ENCODE peak calls at places on chromosomes 4 and X, in ten cellular contexts. C is lower leg skin, J is H1, P is uterus, O is sigmoid colon, V is Peyer's patch, K is A549, Y is body of pancreas, B is heart left ventricle, L is stomach. F is an unnamed sample.

GRCh38 chrX:2819345-2820130 is 9.2 kb upstream of the GYG2 start:
- DNase-seq in O (no peak), K (peak), J (no peak), C (no peak), B (no peak), V (no peak), L (no peak), Y (no peak), P (no peak), F (no peak)

GRCh38 chrX:133401539-133401938 is 13.8 kb downstream of the GPC4 start:
- DNase-seq in V (no peak), O (no peak), C (no peak), J (no peak), P (no peak), K (no peak), L (no peak), Y (no peak), B (no peak), F (no peak)

GRCh38 chrX:84735025-84735424 is 232.8 kb upstream of the HDX start:
- DNase-seq in Y (no peak), O (no peak), C (no peak), P (no peak), V (no peak), L (no peak), K (no peak), B (no peak), J (no peak), F (no peak)

GRCh38 chrX:30495468-30495867 is 82.1 kb downstream of the TASL start:
- DNase-seq in P (no peak), Y (no peak), C (no peak), B (no peak), K (no peak), V (no peak), J (no peak), L (no peak), O (no peak), F (no peak)

GRCh38 chrX:17242470-17242869 is 132.5 kb upstream of the NHS start:
- DNase-seq in P (no peak), O (no peak), L (peak), J (peak), V (no peak), K (peak), Y (peak), B (peak), C (peak), F (peak)

GRCh38 chr4:163473576-163473975 is at the start of gene TKTL2:
- DNase-seq in L (no peak), Y (no peak), P (no peak), O (no peak), C (no peak), V (no peak), J (no peak), K (no peak), B (no peak), F (no peak)

GRCh38 chr4:68366600-68366999 is 16.7 kb upstream of the YTHDC1 start:
- DNase-seq in P (no peak), J (no peak), B (no peak), V (no peak), Y (no peak), K (no peak), O (no peak), C (no peak), L (no peak), F (no peak)

GRCh38 chrX:150478496-150479492 is 89.6 kb upstream of the MTM1 start:
- DNase-seq in P (no peak), Y (no peak), L (no peak), B (no peak), V (no peak), C (no peak), K (no peak), J (no peak), O (no peak), F (no peak)

GRCh38 chrX:127129510-127129909 is 310.0 kb downstream of the PRR32 start:
- DNase-seq in O (no peak), J (no peak), P (no peak), V (no peak), L (no peak), C (no peak), Y (no peak), B (no peak), K (no peak), F (no peak)

GRCh38 chrX:112164420-112164819 is 81.8 kb upstream of the TRPC5 start:
- DNase-seq in J (no peak), V (no peak), B (no peak), L (no peak), K (no peak), P (no peak), Y (no peak), C (no peak), O (no peak), F (no peak)

GRCh38 chr4:170167678-170168077 is 77.9 kb upstream of the AADAT start:
- DNase-seq in V (no peak), J (no peak), Y (no peak), P (no peak), B (no peak), K (no peak), L (no peak), C (no peak), O (no peak), F (no peak)

GRCh38 chrX:29662101-29662500 is 553.3 kb upstream of the MAGEB2 start:
- DNase-seq in L (no peak), J (no peak), B (no peak), O (no peak), K (peak), Y (no peak), V (no peak), C (no peak), P (no peak), F (no peak)

GRCh38 chr4:81040175-81040659 is 9.7 kb downstream of the BMP3 start:
- DNase-seq in C (no peak), B (no peak), V (no peak), O (no peak), P (no peak), L (no peak), Y (no peak), K (peak), J (no peak), F (no peak)

GRCh38 chr4:119238068-119238722 is 25.7 kb downstream of the USP53 start:
- DNase-seq in V (no peak), B (no peak), C (no peak), K (no peak), J (no peak), Y (no peak), O (no peak), P (no peak), L (no peak), F (no peak)

GRCh38 chr4:119314356-119314755 is 7.6 kb downstream of the FABP2 start:
- DNase-seq in V (no peak), B (no peak), K (peak), Y (no peak), C (no peak), O (no peak), J (no peak), L (no peak), P (no peak), F (peak)

GRCh38 chrX:144275403-144275802 is 391.5 kb downstream of the UBE2NL start:
- DNase-seq in O (no peak), Y (no peak), L (no peak), K (no peak), V (no peak), J (no peak), C (no peak), B (no peak), P (no peak), F (no peak)

GRCh38 chrX:39688576-39689373 is 409.0 kb downstream of the BCOR start:
- DNase-seq in B (peak), L (peak), V (peak), J (no peak), C (no peak), P (peak), O (peak), K (peak), Y (peak), F (peak)
- TF ChIP-seq POLR2A in B (no peak), L (no peak), V (no peak), J (no peak), C (no peak), P (no peak), O (no peak), K (peak), Y (peak), F (peak)

DNA sequence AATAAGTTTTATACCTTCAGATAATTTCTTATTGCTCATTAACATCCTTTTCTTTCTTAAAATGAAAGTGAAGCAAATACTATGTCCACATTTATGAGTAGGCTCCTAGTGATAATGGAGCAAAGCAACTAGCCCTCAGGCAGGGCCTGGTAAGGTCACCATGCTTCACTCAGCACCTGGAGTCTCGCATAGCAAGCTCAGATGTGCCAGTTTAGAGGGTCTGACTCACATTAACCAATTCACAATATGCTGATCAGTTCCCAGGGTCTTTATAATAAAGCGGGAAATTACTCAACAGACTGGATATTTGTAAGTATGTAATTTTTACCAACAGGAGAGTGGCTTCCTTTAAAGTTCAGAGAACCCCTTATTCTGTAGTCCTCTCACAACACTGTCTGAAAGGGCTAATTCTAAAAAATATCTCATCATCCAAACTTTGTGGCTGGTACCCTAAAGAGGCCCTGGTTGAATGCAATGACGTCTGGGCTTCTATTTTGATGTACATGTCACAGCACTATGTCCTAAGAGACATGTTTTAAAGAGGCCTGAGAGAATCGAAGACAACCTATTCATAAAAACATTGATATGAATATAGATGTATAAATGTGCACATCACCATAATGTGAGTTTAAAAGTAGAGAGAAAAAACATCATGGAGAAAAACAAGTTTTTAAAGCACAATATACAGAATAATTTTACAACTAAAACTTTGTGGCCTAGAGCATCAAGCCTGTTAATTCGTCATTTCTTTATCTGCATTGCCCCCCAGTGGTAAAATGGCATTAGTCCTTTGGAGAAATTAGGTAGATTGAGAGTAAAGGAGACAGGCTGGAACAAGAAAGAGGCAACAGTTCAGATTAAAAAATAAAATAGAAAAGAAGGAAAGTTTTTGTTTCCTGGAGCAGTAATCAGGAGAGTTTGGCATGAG is 44.3 kb downstream of the IL21 start:
- DNase-seq in L (no peak), V (no peak), O (no peak), P (no peak), J (no peak), C (no peak), B (no peak), K (peak), Y (no peak), F (no peak)
- TF ChIP-seq CTCF in L (peak), V (peak), O (peak), P (peak), J (peak), C (no peak), B (peak), K (peak), Y (peak), F (peak)

DNA sequence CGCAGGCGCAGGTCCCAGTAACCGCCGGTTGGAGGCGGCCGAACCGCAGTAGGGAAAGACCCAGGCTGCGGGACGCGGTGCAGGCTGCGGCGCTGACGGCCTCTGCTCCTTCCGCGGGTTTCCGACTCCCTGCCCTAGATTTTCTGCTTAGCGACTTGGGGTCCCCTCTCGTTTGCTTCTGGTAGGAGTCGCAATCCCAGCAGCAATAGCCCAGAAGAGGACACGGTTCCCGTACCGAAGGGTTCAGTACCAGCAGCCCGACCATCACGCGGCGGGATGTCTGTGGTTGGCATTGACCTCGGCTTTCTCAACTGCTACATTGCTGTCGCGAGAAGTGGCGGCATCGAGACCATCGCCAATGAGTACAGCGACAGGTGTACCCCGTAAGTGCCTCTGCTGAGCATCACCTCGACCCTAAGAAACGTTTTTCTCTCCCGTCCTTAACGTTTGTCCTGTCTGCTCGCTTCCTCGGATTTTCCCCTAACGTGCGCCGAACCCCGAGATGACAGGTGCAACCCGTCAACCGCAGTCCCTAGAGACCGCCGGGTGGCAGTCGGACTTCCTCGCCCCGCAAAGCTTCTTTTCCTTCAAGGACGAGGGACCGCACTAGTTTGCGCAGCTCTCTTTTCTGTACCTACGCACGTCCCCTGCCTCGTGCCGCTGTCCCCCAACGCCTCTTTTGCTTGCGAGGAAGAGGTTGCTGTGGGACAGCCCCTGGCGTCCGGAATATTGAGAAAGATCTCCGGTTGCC is at the start of gene HSPA4L:
- DNase-seq in O (peak), L (peak), C (peak), J (no peak), V (no peak), P (peak), Y (no peak), B (peak), K (peak), F (peak)
- TF ChIP-seq POLR2A in O (peak), L (no peak), C (no peak), J (peak), V (peak), P (peak), Y (peak), B (peak), K (peak), F (peak)

GRCh38 chr4:78776729-78777555 is 792 bp downstream of the BMP2K start:
- DNase-seq in V (peak), L (peak), J (peak), B (peak), C (peak), Y (peak), O (peak), K (peak), P (peak), F (peak)
- TF ChIP-seq CTCF in V (no peak), L (no peak), J (no peak), B (no peak), C (no peak), Y (no peak), O (no peak), K (no peak), P (no peak), F (no peak)

GRCh38 chr4:15882675-15883086 is 55.9 kb downstream of the FGFBP1 start:
- DNase-seq in O (peak), L (peak), V (peak), J (peak), C (no peak), Y (peak), B (peak), K (peak), P (peak), F (peak)
- TF ChIP-seq POLR2A in O (no peak), L (no peak), V (no peak), J (no peak), C (no peak), Y (no peak), B (no peak), K (no peak), P (no peak), F (no peak)

GRCh38 chr4:21451032-21451431 is 497.5 kb downstream of the KCNIP4 start:
- DNase-seq in J (no peak), B (no peak), K (no peak), V (no peak), C (no peak), P (no peak), Y (no peak), O (no peak), L (no peak), F (no peak)
- TF ChIP-seq CTCF in J (no peak), B (no peak), K (no peak), V (no peak), C (no peak), P (no peak), Y (no peak), O (no peak), L (no peak), F (no peak)

GRCh38 chrX:129961180-129962083 is 21.0 kb upstream of the BCORL1 start:
- DNase-seq in V (peak), C (peak), L (peak), B (peak), Y (peak), P (no peak), K (peak), J (no peak), O (peak), F (peak)
- TF ChIP-seq POLR2A in V (peak), C (no peak), L (no peak), B (no peak), Y (no peak), P (no peak), K (no peak), J (no peak), O (no peak), F (no peak)

GRCh38 chr4:2604614-2605013 is 68.2 kb downstream of the FAM193A start:
- DNase-seq in Y (no peak), P (no peak), C (no peak), B (no peak), V (no peak), L (no peak), J (no peak), K (no peak), O (peak), F (no peak)
- TF ChIP-seq CTCF in Y (no peak), P (no peak), C (no peak), B (no peak), V (no peak), L (no peak), J (no peak), K (no peak), O (no peak), F (no peak)

F was measured in adrenal gland.